ENCODE peak calls at places on chromosome X, in ten cellular contexts. I is stomach; Y is D341Med; J is stimulated activated CD4-positive, alpha-beta T cell treated with anti-CD3 and anti-CD28 coated beads, Interleukin-12 subunit alpha, Interleukin-12 subunit beta, amount 100 ng/mL, for 24 hours; U is neural progenitor cell; V is non-pigmented ciliary epithelial cell; C is dorsolateral prefrontal cortex; F is HTR-8/SVneo; P is kidney; D is NCI-H2171. N is an unnamed sample.

GRCh38 chrX:109537324-109537665 is 651 bp downstream of the NXT2 start:
- DNase-seq in F (no peak), P (no peak), V (peak; percentile 23), I (peak; percentile 49), Y (no peak), C (no peak), U (no peak), J (no peak), D (no peak), N (no peak)

GRCh38 chrX:55056820-55057690 is 17.8 kb upstream of the PAGE2B start:
- DNase-seq in I (no peak), V (no peak), F (no peak), Y (no peak), J (no peak), P (no peak), C (no peak), D (no peak), U (no peak), N (no peak)

GRCh38 chrX:155048997-155049619 is 21.8 kb downstream of the CMC4 start:
- DNase-seq in V (no peak), F (peak; percentile 21), U (peak; percentile 73), I (peak; percentile 59), J (no peak), P (no peak), C (no peak), D (no peak), Y (peak; percentile 64), N (no peak)

GRCh38 chrX:23661671-23662070 is 5.6 kb upstream of the PRDX4 start:
- DNase-seq in D (peak; percentile 17), J (no peak), U (no peak), P (no peak), C (no peak), I (no peak), F (no peak), V (no peak), Y (no peak), N (no peak)

GRCh38 chrX:79259073-79259689 is 108.0 kb downstream of the ITM2A start:
- DNase-seq in Y (no peak), F (no peak), C (no peak), V (no peak), U (no peak), D (no peak), P (no peak), I (no peak), J (no peak), N (no peak)

GRCh38 chrX:39821011-39821708 is 276.6 kb downstream of the BCOR start:
- DNase-seq in V (no peak), I (no peak), C (peak; percentile 32), J (no peak), D (peak; percentile 71), F (peak; percentile 19), U (peak; percentile 86), P (peak; percentile 82), Y (peak; percentile 46), N (no peak)

GRCh38 chrX:24124227-24124799 is 25.2 kb upstream of the ZFX start:
- DNase-seq in Y (no peak), U (no peak), C (no peak), J (no peak), I (no peak), P (no peak), F (no peak), D (no peak), V (no peak), N (no peak)

GRCh38 chrX:38860106-38861013 is 59.1 kb downstream of the MID1IP1 start:
- DNase-seq in F (no peak), D (no peak), V (no peak), Y (no peak), I (no peak), U (no peak), J (peak; percentile 2), C (no peak), P (no peak), N (no peak)

GRCh38 chrX:103464071-103464773 is 55.1 kb downstream of the RAB40A start:
- DNase-seq in C (peak; percentile 14), J (no peak), P (no peak), Y (peak; percentile 44), F (no peak), U (peak; percentile 54), I (no peak), D (no peak), V (no peak), N (no peak)

GRCh38 chrX:85630901-85631300 is 251.4 kb upstream of the POF1B start:
- DNase-seq in V (no peak), C (no peak), U (no peak), Y (no peak), I (no peak), P (no peak), J (no peak), F (no peak), D (no peak), N (no peak)

GRCh38 chrX:154603438-154604430 is 15.3 kb downstream of the CTAG1B start:
- DNase-seq in J (no peak), V (no peak), F (peak; percentile 59), P (no peak), Y (no peak), D (no peak), U (no peak), I (no peak), C (no peak), N (no peak)

N was measured in ascending aorta.